ENCODE peak calls at places on chromosomes 3 and 15, in four cellular contexts. P is endothelial cell of umbilical vein, D is K562, N is mammary epithelial cell. H is an unnamed sample. For H3K9me3, the result is how much of the 10 kb centered on the place peaks cover.

GRCh38 chr3:73072634-73073033 is 11.2 kb downstream of the EBLN2 start:
- DNase-seq in P (no peak), D (peak), N (no peak), H (no peak)

GRCh38 chr3:41137686-41138111 is 61.6 kb upstream of the CTNNB1 start:
- DNase-seq in P (no peak), D (no peak), N (peak), H (no peak)

GRCh38 chr3:141979050-141979671 is 102.7 kb downstream of the ATP1B3 start:
- DNase-seq in P (peak), D (no peak), N (peak), H (no peak)

GRCh38 chr3:157913052-157913451 is 193.2 kb downstream of the SHOX2 start:
- DNase-seq in P (no peak), D (no peak), N (no peak), H (no peak)

GRCh38 chr3:32872487-32873382 is 54.9 kb downstream of the TRIM71 start:
- DNase-seq in P (no peak), D (no peak), N (no peak), H (no peak)

GRCh38 chr3:185242642-185243041 is 11.2 kb downstream of the EHHADH start:
- DNase-seq in P (no peak), D (no peak), N (no peak), H (no peak)

GRCh38 chr3:40504636-40505430 is 1.0 kb upstream of the ZNF620 start:
- DNase-seq in P (peak), D (no peak), N (peak), H (no peak)

GRCh38 chr3:28347374-28348285 is 891 bp upstream of the ZCWPW2 start:
- DNase-seq in P (no peak), D (peak), N (peak), H (no peak)

GRCh38 chr3:52237659-52238172 is 1.2 kb downstream of the TWF2 start:
- DNase-seq in P (peak), D (peak), N (peak), H (no peak)

GRCh38 chr15:92955706-92956105 is 55.6 kb downstream of the CHD2 start:
- DNase-seq in P (no peak), D (no peak), N (no peak), H (no peak)

GRCh38 chr15:29050870-29051269 is 165.1 kb downstream of the APBA2 start:
- DNase-seq in P (no peak), D (peak), N (no peak), H (no peak)

GRCh38 chr3:142973217-142974009 is 9.9 kb upstream of the PAQR9 start:
- DNase-seq in P (no peak), D (no peak), N (no peak), H (no peak)

GRCh38 chr3:25572919-25573385 is 91.8 kb downstream of the TOP2B start:
- DNase-seq in P (no peak), D (no peak), N (no peak), H (no peak)

GRCh38 chr3:179973931-179974361 is 62.8 kb downstream of the PEX5L start:
- DNase-seq in P (no peak), D (no peak), N (no peak), H (no peak)

GRCh38 chr3:36920884-36921567 is 23.8 kb downstream of the TRANK1 start:
- DNase-seq in P (no peak), D (no peak), N (no peak), H (no peak)

GRCh38 chr15:85024509-85025336 is 43.1 kb downstream of the PDE8A start:
- DNase-seq in P (no peak), D (no peak), N (peak), H (no peak)

GRCh38 chr15:78340243-78341056 is at the start of gene CRABP1:
- DNase-seq in P (no peak), D (no peak), N (no peak), H (no peak)

GRCh38 chr3:58383904-58384303 is 49.7 kb downstream of the PDHB start:
- DNase-seq in P (no peak), D (no peak), N (peak), H (no peak)

GRCh38 chr15:37931321-37931720 is 3.1 kb upstream of the TMCO5A start:
- DNase-seq in P (no peak), D (no peak), N (no peak), H (no peak)

GRCh38 chr15:100454148-100454547 is 74.6 kb downstream of the CERS3 start:
- DNase-seq in P (no peak), D (no peak), N (no peak), H (no peak)

GRCh38 chr3:141250342-141250741 is 18.7 kb downstream of the PXYLP1 start:
- DNase-seq in P (no peak), D (peak), N (no peak), H (no peak)

GRCh38 chr3:149575213-149575961 is 82.4 kb downstream of the WWTR1 start:
- DNase-seq in P (peak), D (no peak), N (peak), H (no peak)

GRCh38 chr3:10505050-10505790 is at the start of gene ATP2B2:
- DNase-seq in P (no peak), D (no peak), N (no peak), H (no peak)

GRCh38 chr3:45555154-45555591 is 39.4 kb upstream of the LIMD1 start:
- DNase-seq in P (no peak), D (no peak), N (peak), H (no peak)

GRCh38 chr15:45635191-45635638 is 386 bp downstream of the SQOR start:
- DNase-seq in P (no peak), D (no peak), N (no peak), H (peak)

GRCh38 chr3:105688821-105689220 is 180.0 kb downstream of the CBLB start:
- DNase-seq in P (peak), D (no peak), N (no peak), H (no peak)

DNA sequence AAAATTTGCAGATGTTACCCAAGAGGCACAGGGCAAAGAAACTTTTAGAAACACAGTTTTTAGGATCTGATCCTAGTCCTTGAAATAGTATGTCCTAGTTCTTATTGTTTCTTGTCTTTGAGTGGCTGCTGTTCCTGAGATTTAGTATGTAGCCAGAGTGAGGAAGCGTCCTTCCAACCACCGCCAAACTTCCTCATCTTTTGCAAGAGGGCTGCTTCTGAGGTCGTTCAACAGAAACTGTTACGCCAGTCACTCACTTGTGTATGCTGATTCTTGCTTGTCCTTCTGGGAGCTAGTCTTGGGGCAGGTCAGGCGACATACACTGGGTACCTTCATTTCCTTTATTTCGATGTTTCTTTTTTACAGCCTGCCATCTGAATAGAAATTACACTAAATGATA is 577.3 kb upstream of the ZNF717 start:
- DNase-seq in P (no peak), D (no peak), N (no peak), H (no peak)
- H3K9me3 ChIP-seq in P (under half), D (under half), N (under half), H (under half)

GRCh38 chr3:177580437-177580836 is 383.2 kb upstream of the TBL1XR1 start:
- DNase-seq in P (no peak), D (no peak), N (no peak), H (no peak)

GRCh38 chr3:177578488-177578887 is 381.2 kb upstream of the TBL1XR1 start:
- DNase-seq in P (no peak), D (no peak), N (no peak), H (no peak)

GRCh38 chr3:177574232-177574856 is 377.1 kb upstream of the TBL1XR1 start:
- DNase-seq in P (no peak), D (peak), N (peak), H (no peak)

GRCh38 chr3:177576754-177577153 is 379.5 kb upstream of the TBL1XR1 start:
- DNase-seq in P (no peak), D (no peak), N (no peak), H (no peak)

DNA sequence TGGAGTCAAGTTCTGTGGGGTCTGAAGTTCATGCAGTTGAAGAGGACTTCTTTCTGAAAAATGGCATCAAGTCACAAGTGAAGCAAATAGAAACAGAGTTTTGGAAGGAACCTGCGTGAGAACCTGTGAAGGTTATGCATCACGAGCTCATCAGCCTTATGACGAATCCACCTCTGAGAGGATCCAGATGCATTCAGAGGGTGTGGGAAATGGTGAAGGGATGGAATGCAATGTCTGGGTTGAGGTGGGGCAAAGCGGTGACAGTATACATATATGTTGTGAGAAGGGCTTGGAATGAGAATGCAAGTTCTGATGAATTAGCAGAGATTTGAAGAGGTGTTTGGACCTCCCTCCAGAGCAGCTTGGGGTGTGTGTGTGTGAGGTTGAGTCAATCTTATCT is 382.1 kb upstream of the TBL1XR1 start:
- DNase-seq in P (no peak), D (no peak), N (peak), H (no peak)
- H3K4me2 ChIP-seq in P (no peak), D (no peak), N (no peak), H (no peak)

GRCh38 chr3:8817486-8817885 is 48.1 kb upstream of the OXTR start:
- DNase-seq in P (no peak), D (no peak), N (no peak), H (no peak)
- H3K9me3 ChIP-seq in P (under half), D (under half), N (under half), H (under half)

GRCh38 chr15:74994685-74995084 is 678 bp upstream of the SCAMP5 start:
- DNase-seq in P (no peak), D (no peak), N (no peak), H (no peak)
- H3K4me2 ChIP-seq in P (no peak), D (peak), N (peak), H (peak)

DNA sequence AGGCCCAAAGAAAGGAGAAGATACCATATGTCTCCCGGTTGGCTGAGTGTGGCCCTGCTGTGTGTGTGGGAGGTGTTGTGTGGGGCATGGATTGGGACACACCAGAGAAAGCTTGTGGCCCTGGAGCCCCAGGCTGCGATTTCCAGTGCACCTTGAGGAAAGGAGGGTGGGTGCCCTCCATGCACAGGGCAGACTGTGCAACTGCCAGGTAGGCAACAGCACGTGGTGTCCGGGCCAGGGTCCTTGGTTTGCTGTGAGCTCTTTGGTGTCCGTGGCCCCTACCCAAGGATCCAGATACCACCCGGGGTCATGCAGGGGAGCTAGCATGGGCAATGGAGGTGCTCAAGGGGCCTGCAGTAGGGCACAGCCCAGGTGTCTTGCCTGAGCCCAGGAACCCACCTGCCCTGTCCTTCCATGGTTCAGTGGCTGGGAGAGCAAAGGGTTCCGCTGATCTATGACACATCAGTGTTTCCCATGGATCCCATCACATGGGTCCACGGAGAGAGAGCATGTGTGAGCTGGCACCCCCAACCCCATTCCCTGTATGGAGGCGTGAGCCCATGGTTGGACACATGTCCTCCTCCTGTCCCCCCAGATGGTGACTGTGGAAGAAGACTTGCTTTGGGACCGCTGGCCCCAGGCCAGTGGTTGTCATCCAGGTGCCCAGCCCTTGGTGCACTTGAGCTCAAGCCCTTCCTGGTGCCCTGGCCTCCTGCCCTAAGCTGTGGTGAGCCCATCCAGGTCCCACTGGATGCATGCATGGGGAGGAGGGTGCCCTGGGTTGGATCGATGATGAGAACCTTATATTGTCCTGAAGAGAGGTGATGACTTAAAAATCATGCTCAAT is 223.4 kb downstream of the SNRPN start:
- DNase-seq in P (no peak), D (no peak), N (no peak), H (no peak)
- H3K9me3 ChIP-seq in P (under half), D (under half), N (under half), H (under half)

GRCh38 chr15:90413411-90414379 is 25.7 kb downstream of the IQGAP1 start:
- DNase-seq in P (peak), D (no peak), N (no peak), H (no peak)
- H3K4me2 ChIP-seq in P (peak), D (peak), N (peak), H (no peak)

GRCh38 chr15:98039596-98039995 is 79.1 kb downstream of the ARRDC4 start:
- DNase-seq in P (no peak), D (no peak), N (no peak), H (no peak)

GRCh38 chr15:98043160-98044059 is 82.9 kb downstream of the ARRDC4 start:
- DNase-seq in P (no peak), D (no peak), N (no peak), H (no peak)
- H3K9me3 ChIP-seq in P (under half), D (under half), N (under half), H (under half)

GRCh38 chr3:50177346-50177745 is 14.1 kb upstream of the GNAT1 start:
- DNase-seq in P (no peak), D (no peak), N (no peak), H (no peak)
- H3K4me2 ChIP-seq in P (no peak), D (no peak), N (no peak), H (no peak)

DNA sequence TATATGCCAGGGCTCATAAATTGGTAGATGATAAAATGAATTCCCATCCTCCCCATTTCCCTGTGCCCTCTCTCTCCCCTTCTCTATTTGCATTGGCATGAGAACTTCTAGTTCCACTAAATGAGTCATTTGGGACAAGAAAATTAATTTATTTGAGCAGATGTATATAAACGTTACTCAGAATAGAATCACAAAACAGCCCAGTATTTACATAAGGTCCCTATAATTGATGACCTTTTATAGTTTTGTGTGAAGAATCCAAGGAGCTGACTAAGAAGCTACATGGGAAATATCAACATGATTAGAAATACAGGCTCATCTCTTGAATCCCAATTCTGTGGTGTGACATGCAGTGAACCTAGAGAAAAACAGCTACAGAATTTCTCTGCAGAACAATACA is 617.7 kb upstream of the NR2F2 start:
- DNase-seq in P (peak), D (no peak), N (peak), H (no peak)
- H3K9me3 ChIP-seq in P (under half), D (under half), N (under half), H (under half)

H was measured in MM.1S.